ENCODE peak calls at places on chromosome 1, in ten cellular contexts. H, F, W, T, X, I, P, J, B and L are unnamed samples.

GRCh38 chr1:162660598-162660997 is 28.3 kb downstream of the DDR2 start:
- DNase-seq in X (no peak), F (no peak), B (no peak), W (no peak), J (no peak), T (no peak), P (no peak), H (no peak), I (no peak), L (no peak)

GRCh38 chr1:222592171-222592570 is 2.4 kb upstream of the TAF1A start:
- DNase-seq in P (no peak), J (peak; percentile 12), T (no peak), X (no peak), B (no peak), I (no peak), W (no peak), F (no peak), H (peak; percentile 56), L (no peak)

GRCh38 chr1:88935522-88936222 is 44.3 kb upstream of the GTF2B start:
- DNase-seq in H (peak; percentile 46), J (peak; percentile 63), X (peak; percentile 19), W (peak; percentile 64), I (peak; percentile 36), F (no peak), P (peak; percentile 19), T (no peak), B (no peak), L (peak; percentile 42)

GRCh38 chr1:109721046-109721445 is 9.0 kb downstream of the GSTM5 start:
- DNase-seq in P (no peak), J (peak; percentile 21), B (no peak), I (no peak), W (peak; percentile 48), H (no peak), T (no peak), X (no peak), F (no peak), L (no peak)

GRCh38 chr1:239719642-239720258 is 333.4 kb downstream of the CHRM3 start:
- DNase-seq in P (peak; percentile 7), X (no peak), F (no peak), T (peak; percentile 14), B (no peak), J (no peak), H (no peak), W (no peak), I (no peak), L (no peak)

GRCh38 chr1:68132426-68133130 is 82.2 kb upstream of the DIRAS3 start:
- DNase-seq in P (no peak), X (no peak), B (no peak), T (no peak), J (no peak), H (peak; percentile 27), F (no peak), W (no peak), I (no peak), L (no peak)

GRCh38 chr1:205298191-205298994 is 23.2 kb downstream of the NUAK2 start:
- DNase-seq in J (peak; percentile 97), T (no peak), F (no peak), H (peak; percentile 98), B (no peak), W (peak; percentile 95), P (peak; percentile 70), X (no peak), I (no peak), L (no peak)

GRCh38 chr1:203282720-203283542 is 22.4 kb upstream of the BTG2 start:
- DNase-seq in H (no peak), X (no peak), P (peak; percentile 83), J (no peak), F (no peak), I (no peak), W (no peak), T (no peak), B (no peak), L (peak; percentile 10)

GRCh38 chr1:167601442-167602380 is 28.3 kb upstream of the RCSD1 start:
- DNase-seq in F (peak; percentile 20), H (no peak), W (peak; percentile 39), I (peak; percentile 36), P (peak; percentile 68), X (no peak), B (no peak), J (no peak), T (no peak), L (peak; percentile 33)

GRCh38 chr1:44572572-44572879 is 101.8 kb downstream of the TMEM53 start:
- DNase-seq in J (no peak), W (no peak), T (no peak), P (no peak), I (no peak), B (no peak), F (no peak), H (peak; percentile 23), X (no peak), L (no peak)

GRCh38 chr1:16256478-16256877 is 19.5 kb upstream of the CPLANE2 start:
- DNase-seq in J (no peak), F (no peak), T (no peak), I (no peak), X (no peak), P (no peak), B (no peak), W (no peak), H (no peak), L (no peak)

GRCh38 chr1:27599605-27600499 is 4.1 kb downstream of the AHDC1 start:
- DNase-seq in I (no peak), J (no peak), B (no peak), F (peak; percentile 56), P (no peak), W (no peak), H (no peak), X (no peak), T (no peak), L (no peak)
- TF ChIP-seq CTCF in I (no peak), J (no peak), B (no peak), F (no peak), P (no peak), W (no peak), H (peak; percentile 30), X (no peak), T (no peak), L (no peak)

GRCh38 chr1:169604781-169605560 is 18.7 kb upstream of the F5 start:
- DNase-seq in I (no peak), P (peak; percentile 38), T (peak; percentile 31), X (no peak), F (no peak), J (no peak), B (no peak), H (no peak), W (no peak), L (no peak)

GRCh38 chr1:169595764-169596711 is 9.8 kb upstream of the F5 start:
- DNase-seq in P (no peak), T (no peak), B (no peak), J (peak; percentile 27), X (no peak), H (peak; percentile 77), F (no peak), W (peak; percentile 41), I (peak; percentile 14), L (no peak)

GRCh38 chr1:169601096-169601881 is 15.0 kb upstream of the F5 start:
- DNase-seq in P (no peak), I (peak; percentile 21), J (peak; percentile 61), B (no peak), X (no peak), T (no peak), H (peak; percentile 33), W (peak; percentile 57), F (no peak), L (peak; percentile 8)
- TF ChIP-seq CTCF in P (peak; percentile 11), I (peak; percentile 35), J (peak; percentile 50), B (peak; percentile 36), X (peak; percentile 68), T (peak; percentile 67), H (peak; percentile 43), W (peak; percentile 26), F (no peak), L (peak; percentile 52)

GRCh38 chr1:223759273-223759672 is 46.9 kb downstream of the CAPN2 start:
- DNase-seq in W (no peak), T (no peak), H (no peak), B (no peak), X (no peak), J (no peak), F (no peak), P (no peak), I (no peak), L (no peak)
- TF ChIP-seq CTCF in W (no peak), T (no peak), H (no peak), B (no peak), X (no peak), J (no peak), F (no peak), P (no peak), I (no peak), L (peak; percentile 7)

DNA sequence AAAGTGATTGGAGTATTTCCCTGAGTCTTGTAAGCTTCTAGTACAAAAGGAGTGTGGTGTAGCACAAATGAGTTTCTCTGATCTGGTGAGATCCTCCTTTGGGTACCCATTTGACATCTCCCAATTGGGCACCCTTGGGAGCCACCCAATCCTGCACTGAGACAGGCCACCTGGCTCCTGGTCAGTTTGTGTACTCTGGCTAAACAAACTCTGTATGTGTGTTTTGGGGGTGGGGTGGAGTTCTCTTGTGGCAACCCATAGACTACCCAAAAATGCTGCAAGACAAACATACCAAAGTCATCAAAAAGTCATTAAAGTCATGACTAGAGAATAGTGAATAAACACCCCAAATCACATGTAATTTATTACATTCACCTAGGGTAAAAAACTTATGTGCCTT is 8.4 kb upstream of the HIVEP3 start:
- DNase-seq in P (no peak), X (no peak), I (no peak), W (no peak), H (no peak), B (no peak), T (no peak), F (no peak), J (no peak), L (no peak)
- TF ChIP-seq CTCF in P (no peak), X (no peak), I (no peak), W (no peak), H (no peak), B (no peak), T (no peak), F (no peak), J (no peak), L (no peak)

GRCh38 chr1:8358897-8359616 is 41.1 kb downstream of the SLC45A1 start:
- DNase-seq in F (no peak), X (no peak), W (no peak), J (no peak), T (no peak), B (no peak), I (no peak), H (no peak), P (no peak), L (no peak)
- TF ChIP-seq CTCF in F (no peak), X (no peak), W (no peak), J (no peak), T (no peak), B (no peak), I (no peak), H (no peak), P (no peak), L (no peak)